ENCODE peak calls at places on chromosomes 1 and 21, in four cellular contexts. One of them, this sample, is unnamed.

GRCh38 chr1:207935166-207935583 is 24.2 kb upstream of the CD34 start:
- DNase-seq in mesendoderm: no peak
- DNase-seq in H9: no peak
- DNase-seq in H1: no peak
- DNase-seq in this sample: no peak

GRCh38 chr1:58891347-58891746 is 107.5 kb upstream of the JUN start:
- DNase-seq in mesendoderm: no peak
- DNase-seq in H9: no peak
- DNase-seq in H1: no peak
- DNase-seq in this sample: no peak

GRCh38 chr1:218711884-218712674 is 366.9 kb downstream of the TGFB2 start:
- DNase-seq in mesendoderm: no peak
- DNase-seq in H9: no peak
- DNase-seq in H1: no peak
- DNase-seq in this sample: peak

GRCh38 chr1:201194046-201194445 is 3.4 kb downstream of the IGFN1 start:
- DNase-seq in mesendoderm: no peak
- DNase-seq in H9: no peak
- DNase-seq in H1: no peak
- DNase-seq in this sample: no peak

GRCh38 chr1:204045430-204045829 is 27.5 kb upstream of the SOX13 start:
- DNase-seq in mesendoderm: no peak
- DNase-seq in H9: no peak
- DNase-seq in H1: no peak
- DNase-seq in this sample: no peak

GRCh38 chr1:3156936-3157335 is 87.9 kb downstream of the PRDM16 start:
- DNase-seq in mesendoderm: no peak
- DNase-seq in H9: no peak
- DNase-seq in H1: no peak
- DNase-seq in this sample: no peak

GRCh38 chr1:234911787-234912186 is 216.8 kb downstream of the TOMM20 start:
- DNase-seq in mesendoderm: no peak
- DNase-seq in H9: no peak
- DNase-seq in H1: no peak
- DNase-seq in this sample: no peak

GRCh38 chr1:218829143-218829542 is 344.5 kb upstream of the LYPLAL1 start:
- DNase-seq in mesendoderm: peak
- DNase-seq in H9: no peak
- DNase-seq in H1: no peak
- DNase-seq in this sample: peak

GRCh38 chr21:15077529-15077928 is 12.7 kb upstream of the NRIP1 start:
- DNase-seq in mesendoderm: no peak
- DNase-seq in H9: no peak
- DNase-seq in H1: no peak
- DNase-seq in this sample: no peak

GRCh38 chr1:74341702-74342339 is 106.6 kb downstream of the TNNI3K start:
- DNase-seq in mesendoderm: no peak
- DNase-seq in H9: no peak
- DNase-seq in H1: no peak
- DNase-seq in this sample: no peak

GRCh38 chr1:153921803-153922075 is 1.0 kb downstream of the GATAD2B start:
- DNase-seq in mesendoderm: no peak
- DNase-seq in H9: no peak
- DNase-seq in H1: no peak
- DNase-seq in this sample: no peak

GRCh38 chr1:179091691-179092165 is 9.9 kb downstream of the TOR3A start:
- DNase-seq in mesendoderm: no peak
- DNase-seq in H9: no peak
- DNase-seq in H1: no peak
- DNase-seq in this sample: peak

GRCh38 chr1:204178487-204179281 is 12.5 kb upstream of the REN start:
- DNase-seq in mesendoderm: no peak
- DNase-seq in H9: no peak
- DNase-seq in H1: no peak
- DNase-seq in this sample: no peak

GRCh38 chr1:169307176-169307575 is 60.4 kb downstream of the NME7 start:
- DNase-seq in mesendoderm: no peak
- DNase-seq in H9: no peak
- DNase-seq in H1: no peak
- DNase-seq in this sample: no peak

GRCh38 chr1:93577536-93578432 is 103.9 kb downstream of the BCAR3 start:
- DNase-seq in mesendoderm: no peak
- DNase-seq in H9: no peak
- DNase-seq in H1: peak
- DNase-seq in this sample: no peak

GRCh38 chr1:6287431-6287886 is 26.6 kb upstream of the GPR153 start:
- DNase-seq in mesendoderm: no peak
- DNase-seq in H9: no peak
- DNase-seq in H1: no peak
- DNase-seq in this sample: no peak

GRCh38 chr1:79811173-79811572 is 804.6 kb upstream of the ADGRL4 start:
- DNase-seq in mesendoderm: no peak
- DNase-seq in H9: no peak
- DNase-seq in H1: no peak
- DNase-seq in this sample: peak

GRCh38 chr1:233032916-233033315 is 82.5 kb downstream of the NTPCR start:
- DNase-seq in mesendoderm: no peak
- DNase-seq in H9: no peak
- DNase-seq in H1: no peak
- DNase-seq in this sample: no peak

GRCh38 chr1:187928288-187928687 is 1099.5 kb downstream of the PLA2G4A start:
- DNase-seq in mesendoderm: peak
- DNase-seq in H9: peak
- DNase-seq in H1: no peak
- DNase-seq in this sample: peak

GRCh38 chr1:35476099-35476674 is 81.0 kb downstream of the KIAA0319L start:
- DNase-seq in mesendoderm: no peak
- DNase-seq in H9: no peak
- DNase-seq in H1: no peak
- DNase-seq in this sample: peak

GRCh38 chr21:33380483-33380998 is 22.7 kb upstream of the IFNGR2 start:
- DNase-seq in mesendoderm: peak
- DNase-seq in H9: peak
- DNase-seq in H1: no peak
- DNase-seq in this sample: peak

GRCh38 chr1:235939488-235939775 is 72.7 kb upstream of the LYST start:
- DNase-seq in mesendoderm: no peak
- DNase-seq in H9: no peak
- DNase-seq in H1: no peak
- DNase-seq in this sample: peak

GRCh38 chr1:64000021-64000420 is 203.4 kb upstream of the UBE2U start:
- DNase-seq in mesendoderm: peak
- DNase-seq in H9: no peak
- DNase-seq in H1: no peak
- DNase-seq in this sample: peak

GRCh38 chr1:79197421-79197820 is 190.9 kb upstream of the ADGRL4 start:
- DNase-seq in mesendoderm: peak
- DNase-seq in H9: no peak
- DNase-seq in H1: no peak
- DNase-seq in this sample: peak

GRCh38 chr1:240091614-240092300 is at the start of gene FMN2:
- DNase-seq in mesendoderm: peak
- DNase-seq in H9: peak
- DNase-seq in H1: peak
- DNase-seq in this sample: peak

GRCh38 chr1:181985981-181986906 is 75.3 kb downstream of the ZNF648 start:
- DNase-seq in mesendoderm: no peak
- DNase-seq in H9: no peak
- DNase-seq in H1: no peak
- DNase-seq in this sample: no peak

DNA sequence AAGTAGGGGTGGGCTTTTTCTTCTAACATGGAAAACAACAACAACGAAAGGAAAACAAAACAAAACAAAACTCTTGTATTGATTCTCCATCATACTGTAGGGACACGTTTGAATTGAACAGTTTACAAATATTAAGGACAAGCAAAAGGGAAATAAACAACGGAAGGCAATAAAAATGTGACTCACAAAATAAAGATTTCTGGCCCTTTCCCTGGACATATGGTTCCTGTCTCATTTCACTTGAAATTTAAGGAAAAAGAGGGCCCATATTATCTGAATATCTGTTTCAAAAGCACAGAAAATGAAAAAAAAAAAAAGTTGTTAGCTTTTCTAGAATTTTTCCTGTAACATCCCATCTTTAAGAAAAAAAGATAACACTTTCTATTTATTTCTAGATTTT is 3.6 kb upstream of the PKN2 start:
- DNase-seq in mesendoderm: no peak
- DNase-seq in H9: no peak
- DNase-seq in H1: no peak
- DNase-seq in this sample: peak
- H4K5ac ChIP-seq in mesendoderm: no peak
- H4K5ac ChIP-seq in H9: no peak
- H4K5ac ChIP-seq in H1: no peak
- H4K5ac ChIP-seq in this sample: no peak

GRCh38 chr1:180288894-180289293 is 58.8 kb downstream of the LHX4 start:
- DNase-seq in mesendoderm: no peak
- DNase-seq in H9: no peak
- DNase-seq in H1: no peak
- DNase-seq in this sample: no peak
- H3K18ac ChIP-seq in mesendoderm: no peak
- H3K18ac ChIP-seq in H9: no peak
- H3K18ac ChIP-seq in H1: no peak
- H3K18ac ChIP-seq in this sample: no peak

DNA sequence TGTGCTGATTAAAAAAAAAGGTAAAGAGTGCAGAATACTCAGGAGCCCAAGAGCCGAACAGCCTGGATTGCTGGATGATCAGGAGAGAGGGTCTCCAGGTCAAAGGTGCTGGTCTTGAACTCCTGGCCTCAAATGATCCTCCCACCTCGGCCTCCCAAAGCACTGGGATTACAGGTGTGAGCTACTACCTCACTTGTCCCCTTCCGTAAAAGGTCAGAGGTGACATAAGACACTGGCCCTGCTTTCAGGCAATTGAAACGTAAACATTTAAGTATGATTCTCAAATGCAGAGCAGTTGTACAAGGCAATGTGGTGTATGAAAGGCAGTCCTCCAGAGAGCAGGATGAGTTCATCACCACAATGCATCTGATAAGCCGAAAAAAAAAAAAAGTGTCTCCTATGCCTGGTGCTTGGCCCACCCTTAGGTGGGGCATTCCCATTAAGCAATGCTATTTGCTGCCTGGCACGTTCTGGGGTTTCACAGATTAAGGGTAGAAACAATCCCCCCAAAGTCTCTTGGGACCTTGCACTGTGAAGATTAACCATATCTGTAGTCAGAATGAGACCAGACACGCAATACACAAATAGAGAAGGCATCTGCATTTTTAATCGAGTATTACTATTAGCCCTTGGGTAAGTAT is 47.7 kb downstream of the PARP1 start:
- DNase-seq in mesendoderm: no peak
- DNase-seq in H9: no peak
- DNase-seq in H1: no peak
- DNase-seq in this sample: no peak
- H4K5ac ChIP-seq in mesendoderm: no peak
- H4K5ac ChIP-seq in H9: no peak
- H4K5ac ChIP-seq in H1: no peak
- H4K5ac ChIP-seq in this sample: no peak

GRCh38 chr1:18157352-18157751 is 49.8 kb downstream of the IGSF21 start:
- DNase-seq in mesendoderm: no peak
- DNase-seq in H9: no peak
- DNase-seq in H1: no peak
- DNase-seq in this sample: no peak
- H3K18ac ChIP-seq in mesendoderm: no peak
- H3K18ac ChIP-seq in H9: no peak
- H3K18ac ChIP-seq in H1: no peak
- H3K18ac ChIP-seq in this sample: no peak

This sample was measured in IMR-90.